ENCODE peak calls at places on chromosomes 4 and X, in six cellular contexts. L is upper lobe of right lung, Y is A549, R is endothelial cell, O is tibial artery, E is left lung. S is an unnamed sample.

GRCh38 chr4:40719008-40719623 is 30.6 kb upstream of the NSUN7 start:
- DNase-seq in E (no peak), Y (peak), L (no peak), O (no peak), R (no peak), S (no peak)

GRCh38 chr4:83370640-83370906 is 35.9 kb upstream of the HPSE start:
- DNase-seq in Y (no peak), L (no peak), O (no peak), E (no peak), R (no peak), S (no peak)

GRCh38 chr4:37441231-37442061 is 196.9 kb downstream of the NWD2 start:
- DNase-seq in Y (no peak), R (no peak), E (no peak), L (no peak), O (no peak), S (no peak)

GRCh38 chrX:13607356-13607995 is 38.1 kb downstream of the EGFL6 start:
- DNase-seq in R (no peak), O (no peak), E (no peak), Y (no peak), L (no peak), S (no peak)

GRCh38 chr4:31585503-31585902 is 865.3 kb downstream of the PCDH7 start:
- DNase-seq in O (no peak), E (no peak), L (no peak), Y (no peak), R (no peak), S (no peak)

GRCh38 chr4:143384381-143384994 is 47.8 kb downstream of the GAB1 start:
- DNase-seq in E (no peak), L (no peak), O (peak), Y (no peak), R (no peak), S (no peak)

GRCh38 chrX:78693547-78693946 is 34.4 kb upstream of the RTL3 start:
- DNase-seq in L (no peak), E (no peak), O (no peak), Y (no peak), R (no peak), S (no peak)

GRCh38 chrX:30343206-30343605 is 34.0 kb upstream of the NR0B1 start:
- DNase-seq in R (no peak), E (no peak), L (no peak), Y (no peak), O (no peak), S (no peak)

GRCh38 chr4:1407657-1408333 is 1.6 kb upstream of the NKX1-1 start:
- DNase-seq in Y (no peak), E (no peak), L (peak), R (no peak), O (peak), S (no peak)

GRCh38 chr4:145341381-145341780 is 140.3 kb upstream of the SMAD1 start:
- DNase-seq in E (no peak), L (no peak), R (no peak), O (no peak), Y (no peak), S (no peak)

GRCh38 chr4:80137631-80138030 is 59.7 kb upstream of the PRDM8 start:
- DNase-seq in L (no peak), R (no peak), Y (no peak), E (no peak), O (no peak), S (no peak)

GRCh38 chr4:134201216-134202098 is at the start of gene PABPC4L:
- DNase-seq in O (peak), E (peak), L (peak), Y (peak), R (peak), S (peak)

GRCh38 chr4:48546336-48546735 is 56.3 kb downstream of the ZAR1 start:
- DNase-seq in Y (no peak), O (no peak), R (peak), E (no peak), L (no peak), S (peak)

GRCh38 chr4:7198440-7199128 is 6.2 kb downstream of the SORCS2 start:
- DNase-seq in O (peak), L (peak), Y (no peak), E (peak), R (no peak), S (no peak)

GRCh38 chr4:154604696-154605200 is 7.7 kb downstream of the FGG start:
- DNase-seq in L (no peak), Y (no peak), R (no peak), E (no peak), O (no peak), S (no peak)

GRCh38 chr4:97493815-97494518 is 649.3 kb downstream of the STPG2 start:
- DNase-seq in O (no peak), E (no peak), L (no peak), R (no peak), Y (no peak), S (no peak)

GRCh38 chr4:142356797-142357196 is 489.3 kb downstream of the INPP4B start:
- DNase-seq in L (no peak), E (no peak), O (no peak), R (no peak), Y (no peak), S (no peak)
- TF ChIP-seq CTCF in L (no peak), E (no peak), O (no peak), R (no peak), Y (no peak), S (no peak)

GRCh38 chr4:104020641-104021040 is 300.9 kb upstream of the TACR3 start:
- DNase-seq in E (no peak), L (no peak), Y (no peak), R (no peak), O (no peak), S (no peak)

GRCh38 chr4:104017213-104017612 is 297.4 kb upstream of the TACR3 start:
- DNase-seq in Y (no peak), O (no peak), E (no peak), R (no peak), L (no peak), S (no peak)

DNA sequence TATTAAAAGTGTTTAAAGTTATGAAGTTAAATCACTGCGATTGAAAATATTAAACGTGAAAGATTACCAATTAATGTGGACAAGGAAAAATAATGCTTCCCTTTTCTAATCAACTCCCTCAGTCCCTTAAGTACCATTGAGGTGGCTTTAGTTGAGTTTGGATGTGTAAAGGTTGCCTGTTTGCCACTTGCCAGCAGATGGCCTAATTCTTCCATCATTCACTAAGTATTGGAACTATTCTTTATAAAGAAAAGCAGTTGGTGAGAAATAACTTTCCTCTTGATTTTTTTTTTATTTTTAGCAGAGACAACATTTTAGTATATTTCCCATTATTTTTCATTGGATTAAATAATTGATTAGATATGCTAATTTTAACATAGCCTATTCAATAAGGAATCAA is 295.9 kb upstream of the TACR3 start:
- DNase-seq in E (no peak), O (no peak), R (no peak), Y (no peak), L (no peak), S (no peak)
- TF ChIP-seq CTCF in E (no peak), O (no peak), R (peak), Y (peak), L (no peak), S (peak)

DNA sequence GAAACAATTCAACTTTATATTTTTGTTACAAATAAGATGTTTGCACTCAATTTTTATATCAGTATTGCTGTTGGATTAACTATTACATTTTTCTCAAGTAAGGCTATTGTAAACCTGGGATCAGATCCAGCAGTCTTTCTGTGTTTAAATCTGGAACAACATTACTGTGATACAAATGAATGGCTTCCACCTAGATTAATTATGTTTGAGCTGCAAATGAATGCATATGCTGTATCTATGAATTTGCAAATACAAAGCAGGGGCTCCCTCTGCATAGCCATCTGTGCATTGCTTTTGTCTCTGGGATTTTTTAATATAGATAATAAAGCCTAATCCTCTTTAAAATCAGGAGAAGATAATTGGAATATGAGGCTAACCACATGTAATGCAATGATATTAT is 69.8 kb upstream of the NEIL3 start:
- DNase-seq in O (no peak), L (no peak), E (no peak), R (no peak), Y (no peak), S (no peak)
- TF ChIP-seq CTCF in O (no peak), L (no peak), E (no peak), R (no peak), Y (no peak), S (no peak)

DNA sequence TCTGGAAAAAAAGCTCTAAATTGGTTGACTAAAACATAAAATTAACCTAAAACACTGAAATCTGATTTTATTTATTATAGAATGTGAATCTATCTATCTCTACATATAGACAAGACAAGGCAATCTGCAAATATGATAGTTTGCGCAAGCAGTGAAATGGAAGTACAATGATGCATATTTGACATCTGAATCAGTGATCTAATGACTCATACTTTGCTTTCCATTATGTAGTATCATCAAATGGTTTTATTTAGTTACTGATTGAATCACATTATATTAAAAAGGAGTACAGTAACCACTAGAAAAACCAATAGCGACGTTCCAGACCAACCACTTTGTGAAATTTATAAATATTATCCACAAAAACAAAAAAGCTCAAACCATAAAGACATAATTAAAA is 1969.4 kb downstream of the PCDH7 start:
- DNase-seq in R (no peak), O (no peak), Y (peak), E (no peak), L (no peak), S (no peak)
- TF ChIP-seq CTCF in R (no peak), O (no peak), Y (no peak), E (no peak), L (no peak), S (no peak)

GRCh38 chrX:18983711-18984380 is at the start of gene PHKA2:
- DNase-seq in L (peak), E (peak), O (peak), R (peak), Y (peak), S (peak)

GRCh38 chrX:18981124-18981807 is 2.6 kb downstream of the PHKA2 start:
- DNase-seq in Y (no peak), O (no peak), R (no peak), E (no peak), L (no peak), S (no peak)

GRCh38 chrX:18985186-18985435 is 1.2 kb upstream of the PHKA2 start:
- DNase-seq in L (no peak), E (no peak), R (no peak), Y (peak), O (no peak), S (no peak)

DNA sequence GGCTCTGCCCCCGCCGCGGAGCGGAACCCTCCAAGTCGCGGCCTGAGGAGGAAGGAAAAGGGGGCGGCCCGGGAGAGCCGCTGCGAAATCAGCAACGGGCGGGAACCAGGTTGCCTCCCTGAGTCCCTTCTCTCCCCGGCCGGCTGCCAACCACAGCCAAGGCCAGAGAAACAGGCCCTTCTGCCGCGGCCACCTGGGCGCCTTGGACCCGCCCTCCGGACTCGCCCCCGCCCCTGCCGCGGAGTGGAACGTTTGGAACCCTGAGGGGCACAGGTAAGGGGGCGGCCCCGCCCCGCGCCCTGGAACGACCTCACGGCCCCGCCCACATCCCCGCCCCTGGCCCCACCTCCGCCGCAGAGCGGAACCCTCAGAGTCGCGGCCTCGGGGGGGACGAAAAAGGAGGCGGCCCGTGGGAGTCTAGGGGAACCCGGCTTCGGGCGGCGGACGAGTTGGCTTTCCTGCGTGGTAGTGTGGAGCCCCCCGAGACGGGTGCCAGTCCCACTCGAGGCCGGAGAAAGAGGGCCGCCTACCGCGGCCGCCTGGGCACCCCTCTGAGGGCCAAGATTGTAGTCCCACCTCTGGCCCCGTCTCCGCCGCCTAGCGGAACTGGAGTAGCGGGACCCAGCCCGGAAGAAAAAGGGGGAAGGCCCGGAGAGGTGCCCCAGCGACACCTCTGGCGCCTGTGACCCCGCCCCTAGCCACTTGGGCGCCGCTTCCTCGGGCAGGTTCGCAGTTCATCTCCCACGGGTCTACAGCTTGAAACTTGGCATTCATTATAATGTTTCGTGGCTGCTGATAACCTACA is 669 bp upstream of the PHKA2 start:
- DNase-seq in O (peak), Y (peak), R (peak), L (peak), E (peak), S (peak)
- TF ChIP-seq CTCF in O (peak), Y (peak), R (peak), L (peak), E (peak), S (peak)

GRCh38 chr4:158259955-158260575 is 49.8 kb downstream of the TMEM144 start:
- DNase-seq in L (no peak), O (no peak), R (no peak), Y (no peak), E (no peak), S (no peak)
- TF ChIP-seq CTCF in L (peak), O (peak), R (peak), Y (peak), E (peak), S (peak)

S was measured in neural crest cell.